ENCODE peak calls at places on chromosome 4, in six cellular contexts. W is GM23248, I is HepG2, B is H9, J is neural progenitor cell, S is Karpas-422. O is an unnamed sample.

GRCh38 chr4:5710065-5710961 is 688 bp upstream of the EVC start:
- DNase-seq in W (peak; percentile 69), I (peak; percentile 20), B (no peak), J (peak; percentile 57), S (no peak), O (peak; percentile 88)

GRCh38 chr4:156638332-156638731 is 333.3 kb downstream of the PDGFC start:
- DNase-seq in W (peak; percentile 52), I (no peak), B (no peak), J (no peak), S (no peak), O (no peak)

GRCh38 chr4:150818661-150819060 is 196.4 kb downstream of the LRBA start:
- DNase-seq in W (peak; percentile 25), I (no peak), B (no peak), J (no peak), S (no peak), O (no peak)

GRCh38 chr4:175806741-175807140 is 5.3 kb downstream of the GPM6A start:
- DNase-seq in W (no peak), I (no peak), B (no peak), J (no peak), S (no peak), O (no peak)

GRCh38 chr4:76002176-76002575 is 5.1 kb downstream of the CXCL9 start:
- DNase-seq in W (peak; percentile 21), I (no peak), B (no peak), J (no peak), S (no peak), O (no peak)

GRCh38 chr4:75555294-75556164 is at the start of gene ODAPH:
- DNase-seq in W (peak; percentile 48), I (no peak), B (no peak), J (no peak), S (peak; percentile 75), O (peak; percentile 58)

GRCh38 chr4:141636077-141636770 is at the start of gene IL15:
- DNase-seq in W (peak; percentile 78), I (peak; percentile 16), B (peak; percentile 90), J (peak; percentile 48), S (no peak), O (peak; percentile 39)

GRCh38 chr4:43457866-43458265 is 565.4 kb downstream of the GRXCR1 start:
- DNase-seq in W (peak; percentile 3), I (no peak), B (no peak), J (no peak), S (no peak), O (no peak)

GRCh38 chr4:15197005-15197404 is 194.7 kb downstream of the CPEB2 start:
- DNase-seq in W (peak; percentile 64), I (peak; percentile 23), B (peak; percentile 53), J (peak; percentile 45), S (no peak), O (peak; percentile 43)

GRCh38 chr4:169849456-169849855 is 91.7 kb upstream of the HPF1 start:
- DNase-seq in W (no peak), I (no peak), B (no peak), J (no peak), S (no peak), O (no peak)

GRCh38 chr4:38872620-38873019 is 5.0 kb downstream of the FAM114A1 start:
- DNase-seq in W (peak; percentile 90), I (peak; percentile 88), B (no peak), J (no peak), S (no peak), O (peak; percentile 63)

GRCh38 chr4:15234101-15234500 is 193.7 kb upstream of the C1QTNF7 start:
- DNase-seq in W (peak; percentile 89), I (no peak), B (no peak), J (no peak), S (no peak), O (no peak)

GRCh38 chr4:162116085-162116784 is 47.6 kb downstream of the FSTL5 start:
- DNase-seq in W (no peak), I (no peak), B (peak; percentile 41), J (peak; percentile 45), S (no peak), O (no peak)

GRCh38 chr4:74426101-74426500 is 18.8 kb upstream of the AREG start:
- DNase-seq in W (peak; percentile 84), I (no peak), B (no peak), J (no peak), S (no peak), O (no peak)

GRCh38 chr4:24730256-24731001 is 64.9 kb upstream of the SOD3 start:
- DNase-seq in W (peak; percentile 93), I (no peak), B (no peak), J (no peak), S (no peak), O (peak; percentile 68)

GRCh38 chr4:57043304-57044251 is 64.9 kb downstream of the POLR2B start:
- DNase-seq in W (peak; percentile 69), I (no peak), B (no peak), J (no peak), S (no peak), O (peak; percentile 81)

GRCh38 chr4:149293233-149293632 is 522.4 kb downstream of the IQCM start:
- DNase-seq in W (no peak), I (no peak), B (no peak), J (no peak), S (no peak), O (no peak)
- H3K27ac ChIP-seq in W (no peak overlapping the region), I (no peak overlapping the region), B (no peak overlapping the region), J (no peak overlapping the region), S (no peak overlapping the region), O (no peak overlapping the region)

GRCh38 chr4:173917255-173917960 is 366.1 kb downstream of the FBXO8 start:
- DNase-seq in W (peak; percentile 84), I (no peak), B (no peak), J (no peak), S (no peak), O (no peak)
- H3K4me2 ChIP-seq in W (peak overlapping the region; percentile 87), I (no peak overlapping the region), B (no peak overlapping the region), J (no peak overlapping the region), S (no peak overlapping the region), O (no peak overlapping the region)

GRCh38 chr4:81256059-81256635 is 41.1 kb upstream of the PRKG2 start:
- DNase-seq in W (peak; percentile 5), I (no peak), B (no peak), J (no peak), S (no peak), O (no peak)
- H3K27ac ChIP-seq in W (peak overlapping the region; percentile 45), I (no peak overlapping the region), B (no peak overlapping the region), J (no peak overlapping the region), S (no peak overlapping the region), O (no peak overlapping the region)

GRCh38 chr4:140069068-140069467 is 84.9 kb downstream of the MAML3 start:
- DNase-seq in W (peak; percentile 84), I (no peak), B (no peak), J (no peak), S (no peak), O (no peak)

GRCh38 chr4:140061883-140062282 is 92.1 kb downstream of the MAML3 start:
- DNase-seq in W (no peak), I (no peak), B (no peak), J (no peak), S (peak; percentile 39), O (no peak)

GRCh38 chr4:140068247-140068646 is 85.7 kb downstream of the MAML3 start:
- DNase-seq in W (no peak), I (no peak), B (no peak), J (no peak), S (no peak), O (no peak)

GRCh38 chr4:140066031-140066930 is 87.7 kb downstream of the MAML3 start:
- DNase-seq in W (no peak), I (no peak), B (no peak), J (no peak), S (no peak), O (no peak)

GRCh38 chr4:140065393-140065792 is 88.6 kb downstream of the MAML3 start:
- DNase-seq in W (no peak), I (no peak), B (no peak), J (no peak), S (no peak), O (no peak)
- H3K4me2 ChIP-seq in W (no peak overlapping the region), I (no peak overlapping the region), B (no peak overlapping the region), J (no peak overlapping the region), S (no peak overlapping the region), O (no peak overlapping the region)

GRCh38 chr4:168587326-168588125 is 90.7 kb downstream of the PALLD start:
- DNase-seq in W (peak; percentile 92), I (no peak), B (no peak), J (no peak), S (no peak), O (peak; percentile 72)

GRCh38 chr4:168589154-168589553 is 92.3 kb downstream of the PALLD start:
- DNase-seq in W (peak; percentile 82), I (no peak), B (no peak), J (no peak), S (no peak), O (no peak)

GRCh38 chr4:168586926-168587325 is 90.1 kb downstream of the PALLD start:
- DNase-seq in W (no peak), I (no peak), B (no peak), J (no peak), S (no peak), O (no peak)

GRCh38 chr4:168584321-168584771 is 87.5 kb downstream of the PALLD start:
- DNase-seq in W (peak; percentile 78), I (no peak), B (no peak), J (no peak), S (no peak), O (no peak)

DNA sequence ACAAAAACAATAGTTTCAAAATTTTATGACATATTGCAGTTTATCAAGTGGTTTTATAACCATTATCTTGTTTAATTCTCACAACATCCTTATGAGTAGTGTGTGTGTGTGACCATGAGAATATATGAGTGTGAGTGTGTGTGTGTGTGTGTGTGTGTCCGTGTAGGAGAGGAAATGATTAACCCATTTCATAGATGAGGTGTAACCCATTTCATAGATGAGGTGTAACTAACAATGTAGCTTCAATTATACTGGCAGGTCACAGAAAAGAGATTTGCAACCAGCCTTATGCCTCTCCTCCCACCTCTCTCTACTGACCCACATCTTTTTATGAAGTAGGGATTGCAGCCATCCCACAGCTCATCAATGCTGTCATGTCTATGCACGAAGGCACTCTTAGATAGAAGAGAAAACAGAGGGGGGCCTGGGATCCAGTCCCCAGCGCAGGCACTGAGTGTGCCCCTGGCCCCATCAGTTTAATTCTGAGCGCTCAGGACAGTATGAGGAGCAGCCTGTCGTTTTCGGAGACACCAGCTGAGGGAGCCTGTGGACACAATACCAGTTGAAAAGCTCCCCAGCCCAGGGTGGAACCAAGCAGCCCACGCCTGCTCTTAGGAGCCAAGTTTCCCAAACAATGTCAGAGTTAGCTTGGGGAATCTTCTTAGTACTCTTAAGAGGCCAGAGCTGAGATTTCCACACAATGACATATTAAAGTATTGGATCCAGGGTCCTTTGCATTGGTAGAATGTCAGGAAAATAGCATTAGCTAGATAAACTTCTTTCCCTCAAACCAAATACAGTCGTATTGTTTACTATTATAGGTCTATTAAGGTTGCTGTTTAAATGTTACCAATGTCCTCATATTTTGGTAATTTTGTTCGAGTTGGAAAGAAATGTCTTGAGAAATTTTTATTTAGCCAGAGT is 88.6 kb downstream of the PALLD start:
- DNase-seq in W (peak; percentile 94), I (peak; percentile 20), B (peak; percentile 82), J (peak; percentile 91), S (peak; percentile 49), O (no peak)
- H3K27ac ChIP-seq in W (peak overlapping the region; percentile 33), I (no peak overlapping the region), B (no peak overlapping the region), J (no peak overlapping the region), S (no peak overlapping the region), O (peak overlapping the region; percentile 93)

O was measured in osteoblast.